ENCODE peak calls at places on chromosomes 11 and 22, in eight cellular contexts. One of them, this sample, is unnamed.

GRCh38 chr22:47030143-47030641 is 267.7 kb downstream of the TBC1D22A start:
- DNase-seq in heart left ventricle: no peak
- DNase-seq in sigmoid colon: peak
- DNase-seq in tibial nerve: no peak
- DNase-seq in right lobe of liver: no peak
- DNase-seq in K562: no peak
- DNase-seq in body of pancreas: no peak
- DNase-seq in transverse colon: no peak
- DNase-seq in this sample: no peak

GRCh38 chr11:1475841-1476240 is 10.7 kb downstream of the MOB2 start:
- DNase-seq in transverse colon: no peak
- DNase-seq in K562: no peak
- DNase-seq in right lobe of liver: no peak
- DNase-seq in tibial nerve: no peak
- DNase-seq in heart left ventricle: no peak
- DNase-seq in body of pancreas: peak
- DNase-seq in sigmoid colon: peak
- DNase-seq in this sample: no peak

GRCh38 chr11:73538381-73538872 is 59.5 kb downstream of the FAM168A start:
- DNase-seq in sigmoid colon: no peak
- DNase-seq in right lobe of liver: no peak
- DNase-seq in transverse colon: no peak
- DNase-seq in body of pancreas: no peak
- DNase-seq in tibial nerve: no peak
- DNase-seq in K562: no peak
- DNase-seq in heart left ventricle: no peak
- DNase-seq in this sample: no peak

GRCh38 chr22:28810839-28811491 is 10.6 kb upstream of the XBP1 start:
- DNase-seq in right lobe of liver: no peak
- DNase-seq in tibial nerve: no peak
- DNase-seq in body of pancreas: no peak
- DNase-seq in K562: no peak
- DNase-seq in transverse colon: no peak
- DNase-seq in sigmoid colon: no peak
- DNase-seq in heart left ventricle: no peak
- DNase-seq in this sample: no peak

GRCh38 chr11:117878314-117878938 is 2.0 kb upstream of the FXYD6 start:
- DNase-seq in K562: no peak
- DNase-seq in tibial nerve: no peak
- DNase-seq in heart left ventricle: no peak
- DNase-seq in right lobe of liver: no peak
- DNase-seq in transverse colon: no peak
- DNase-seq in body of pancreas: no peak
- DNase-seq in sigmoid colon: no peak
- DNase-seq in this sample: no peak

GRCh38 chr11:43693731-43694130 is 13.2 kb downstream of the HSD17B12 start:
- DNase-seq in sigmoid colon: no peak
- DNase-seq in right lobe of liver: no peak
- DNase-seq in tibial nerve: no peak
- DNase-seq in K562: peak
- DNase-seq in transverse colon: no peak
- DNase-seq in heart left ventricle: no peak
- DNase-seq in body of pancreas: no peak
- DNase-seq in this sample: no peak

GRCh38 chr22:39110631-39111561 is 13.9 kb downstream of the APOBEC3H start:
- DNase-seq in right lobe of liver: no peak
- DNase-seq in transverse colon: no peak
- DNase-seq in tibial nerve: no peak
- DNase-seq in body of pancreas: no peak
- DNase-seq in K562: no peak
- DNase-seq in sigmoid colon: no peak
- DNase-seq in heart left ventricle: no peak
- DNase-seq in this sample: no peak

GRCh38 chr22:43000441-43001175 is 14.3 kb downstream of the PACSIN2 start:
- DNase-seq in right lobe of liver: no peak
- DNase-seq in transverse colon: no peak
- DNase-seq in tibial nerve: no peak
- DNase-seq in K562: no peak
- DNase-seq in body of pancreas: no peak
- DNase-seq in sigmoid colon: peak
- DNase-seq in heart left ventricle: no peak
- DNase-seq in this sample: no peak

GRCh38 chr22:41688365-41689211 is at the start of gene SNU13:
- DNase-seq in body of pancreas: peak
- DNase-seq in sigmoid colon: peak
- DNase-seq in right lobe of liver: peak
- DNase-seq in K562: peak
- DNase-seq in heart left ventricle: peak
- DNase-seq in tibial nerve: peak
- DNase-seq in transverse colon: peak
- DNase-seq in this sample: peak

GRCh38 chr11:107140988-107141387 is 122.7 kb upstream of the GUCY1A2 start:
- DNase-seq in body of pancreas: no peak
- DNase-seq in tibial nerve: no peak
- DNase-seq in sigmoid colon: no peak
- DNase-seq in right lobe of liver: no peak
- DNase-seq in transverse colon: no peak
- DNase-seq in heart left ventricle: no peak
- DNase-seq in K562: no peak
- DNase-seq in this sample: no peak

GRCh38 chr11:112321521-112322172 is 61.0 kb upstream of the PLET1 start:
- DNase-seq in K562: no peak
- DNase-seq in heart left ventricle: peak
- DNase-seq in tibial nerve: no peak
- DNase-seq in sigmoid colon: no peak
- DNase-seq in right lobe of liver: peak
- DNase-seq in body of pancreas: peak
- DNase-seq in transverse colon: peak
- DNase-seq in this sample: peak

GRCh38 chr11:112318193-112318592 is 57.5 kb upstream of the PLET1 start:
- DNase-seq in heart left ventricle: no peak
- DNase-seq in transverse colon: no peak
- DNase-seq in tibial nerve: no peak
- DNase-seq in sigmoid colon: no peak
- DNase-seq in right lobe of liver: no peak
- DNase-seq in body of pancreas: no peak
- DNase-seq in K562: peak
- DNase-seq in this sample: no peak

GRCh38 chr11:112320668-112321067 is 60.0 kb upstream of the PLET1 start:
- DNase-seq in transverse colon: peak
- DNase-seq in tibial nerve: peak
- DNase-seq in heart left ventricle: peak
- DNase-seq in K562: peak
- DNase-seq in right lobe of liver: peak
- DNase-seq in sigmoid colon: peak
- DNase-seq in body of pancreas: peak
- DNase-seq in this sample: peak

GRCh38 chr11:112318661-112319060 is 58.0 kb upstream of the PLET1 start:
- DNase-seq in right lobe of liver: no peak
- DNase-seq in K562: no peak
- DNase-seq in tibial nerve: no peak
- DNase-seq in heart left ventricle: no peak
- DNase-seq in sigmoid colon: no peak
- DNase-seq in body of pancreas: no peak
- DNase-seq in transverse colon: no peak
- DNase-seq in this sample: no peak

DNA sequence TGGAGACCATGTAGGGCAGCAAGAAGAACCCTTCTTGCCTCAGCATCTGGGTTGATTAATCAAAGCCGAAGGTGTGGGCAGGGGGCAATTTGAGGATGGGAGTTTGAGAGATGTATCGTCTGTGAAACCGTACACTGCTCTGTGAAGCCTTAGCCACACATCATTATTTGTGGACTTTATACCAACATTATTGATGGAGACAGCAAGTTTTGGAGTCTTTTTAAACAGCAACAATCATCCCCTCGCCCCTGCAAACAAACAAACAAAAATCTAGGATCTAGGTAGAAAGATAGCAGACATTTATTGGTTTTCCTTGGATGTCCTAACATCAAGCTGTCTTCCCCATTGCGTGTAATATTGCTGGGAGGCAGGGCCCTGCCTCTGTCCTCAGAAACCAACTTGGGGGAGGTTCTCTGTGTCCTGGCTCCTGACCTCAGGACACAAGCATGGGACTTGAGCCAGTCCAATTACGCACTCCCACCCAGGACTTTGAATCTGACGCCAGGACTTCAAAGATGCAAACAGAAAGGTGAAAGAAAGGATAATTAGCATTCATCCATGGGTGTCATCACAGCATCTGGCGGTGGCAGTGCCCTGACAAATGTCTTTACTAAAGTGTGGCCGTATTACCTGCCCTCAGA is 61.6 kb upstream of the PLET1 start:
- DNase-seq in transverse colon: no peak
- DNase-seq in sigmoid colon: no peak
- DNase-seq in body of pancreas: no peak
- DNase-seq in tibial nerve: no peak
- DNase-seq in heart left ventricle: no peak
- DNase-seq in K562: no peak
- DNase-seq in right lobe of liver: peak
- DNase-seq in this sample: no peak
- TF ChIP-seq CTCF in transverse colon: no peak
- TF ChIP-seq CTCF in sigmoid colon: no peak
- TF ChIP-seq CTCF in body of pancreas: no peak
- TF ChIP-seq CTCF in tibial nerve: no peak
- TF ChIP-seq CTCF in heart left ventricle: no peak
- TF ChIP-seq CTCF in K562: no peak
- TF ChIP-seq CTCF in right lobe of liver: no peak
- TF ChIP-seq CTCF in this sample: no peak

DNA sequence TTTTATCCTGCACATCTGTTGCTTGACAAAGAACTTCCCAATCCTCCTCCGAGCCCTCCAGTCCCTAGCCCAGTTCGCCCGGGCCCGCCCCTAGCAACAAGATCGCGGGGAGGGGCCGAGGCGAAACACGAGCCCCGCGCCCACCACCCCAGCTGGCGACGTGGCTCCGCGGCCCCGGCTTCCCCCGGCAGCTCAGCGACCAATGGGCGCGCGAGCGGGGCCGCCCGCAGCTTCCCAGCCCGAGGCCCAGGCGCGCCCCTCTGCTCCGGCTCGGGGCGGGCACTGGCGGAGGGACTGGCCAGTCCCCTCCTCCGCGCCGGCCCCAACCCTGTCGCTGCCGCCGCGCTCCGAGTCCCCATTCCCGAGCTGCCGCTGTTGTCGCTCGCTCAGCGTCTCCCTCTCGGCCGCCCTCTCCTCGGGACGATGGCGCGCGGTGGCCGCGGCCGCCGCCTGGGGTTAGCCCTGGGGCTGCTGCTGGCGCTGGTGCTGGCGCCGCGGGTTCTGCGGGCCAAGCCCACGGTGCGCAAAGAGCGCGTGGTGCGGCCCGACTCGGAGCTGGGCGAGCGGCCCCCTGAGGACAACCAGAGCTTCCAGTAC is at the start of gene RCN1:
- DNase-seq in transverse colon: peak
- DNase-seq in sigmoid colon: peak
- DNase-seq in K562: peak
- DNase-seq in body of pancreas: peak
- DNase-seq in right lobe of liver: peak
- DNase-seq in tibial nerve: peak
- DNase-seq in heart left ventricle: peak
- DNase-seq in this sample: peak
- TF ChIP-seq POLR2A in transverse colon: peak
- TF ChIP-seq POLR2A in sigmoid colon: no peak
- TF ChIP-seq POLR2A in K562: peak
- TF ChIP-seq POLR2A in body of pancreas: peak
- TF ChIP-seq POLR2A in right lobe of liver: peak
- TF ChIP-seq POLR2A in tibial nerve: no peak
- TF ChIP-seq POLR2A in heart left ventricle: peak
- TF ChIP-seq POLR2A in this sample: no peak

DNA sequence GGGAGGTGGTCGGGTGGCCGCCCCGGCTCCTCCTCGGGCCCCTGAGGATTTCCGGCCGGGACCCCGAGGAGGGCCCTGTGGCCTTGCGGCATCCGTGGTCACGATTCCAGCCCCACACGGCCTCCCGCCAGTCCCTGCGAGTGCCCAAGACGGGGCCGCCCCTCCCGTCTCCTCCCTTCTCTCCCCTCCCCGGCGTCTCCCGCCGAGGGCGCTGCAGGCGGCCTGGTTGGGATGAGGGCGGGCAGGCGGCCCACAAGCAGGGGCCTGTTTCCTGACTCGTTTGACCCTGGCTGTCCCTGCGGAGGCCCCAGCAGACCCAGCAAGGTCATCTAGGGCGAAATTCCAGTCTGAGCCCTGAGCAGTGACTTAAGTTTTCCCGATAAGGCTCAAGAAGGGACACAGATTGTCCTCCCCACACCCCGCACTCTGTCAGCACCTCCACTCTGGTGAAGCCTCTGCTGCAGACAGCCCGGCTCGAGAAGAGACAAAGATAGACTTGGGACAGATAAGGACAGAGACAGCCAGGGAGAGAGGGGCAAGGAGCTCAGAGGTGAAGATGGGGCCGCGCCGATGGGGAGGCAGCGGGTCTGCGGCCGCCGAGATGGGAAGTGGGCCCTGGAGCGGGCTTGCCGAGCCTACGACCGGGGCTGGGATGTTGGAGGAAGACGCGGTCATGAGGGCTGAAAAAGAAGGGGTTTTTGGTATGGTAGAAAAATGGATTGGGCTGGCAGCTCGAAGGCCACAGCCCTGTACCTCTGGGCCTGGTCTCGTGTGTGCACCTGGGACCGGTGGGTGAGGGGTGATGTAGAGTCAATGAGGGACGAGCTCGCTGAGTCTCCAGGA is 95.0 kb downstream of the SWAP70 start:
- DNase-seq in transverse colon: peak
- DNase-seq in right lobe of liver: peak
- DNase-seq in K562: peak
- DNase-seq in body of pancreas: peak
- DNase-seq in heart left ventricle: peak
- DNase-seq in sigmoid colon: peak
- DNase-seq in tibial nerve: peak
- DNase-seq in this sample: peak
- TF ChIP-seq CTCF in transverse colon: no peak
- TF ChIP-seq CTCF in right lobe of liver: no peak
- TF ChIP-seq CTCF in K562: peak
- TF ChIP-seq CTCF in body of pancreas: no peak
- TF ChIP-seq CTCF in heart left ventricle: no peak
- TF ChIP-seq CTCF in sigmoid colon: no peak
- TF ChIP-seq CTCF in tibial nerve: no peak
- TF ChIP-seq CTCF in this sample: no peak

DNA sequence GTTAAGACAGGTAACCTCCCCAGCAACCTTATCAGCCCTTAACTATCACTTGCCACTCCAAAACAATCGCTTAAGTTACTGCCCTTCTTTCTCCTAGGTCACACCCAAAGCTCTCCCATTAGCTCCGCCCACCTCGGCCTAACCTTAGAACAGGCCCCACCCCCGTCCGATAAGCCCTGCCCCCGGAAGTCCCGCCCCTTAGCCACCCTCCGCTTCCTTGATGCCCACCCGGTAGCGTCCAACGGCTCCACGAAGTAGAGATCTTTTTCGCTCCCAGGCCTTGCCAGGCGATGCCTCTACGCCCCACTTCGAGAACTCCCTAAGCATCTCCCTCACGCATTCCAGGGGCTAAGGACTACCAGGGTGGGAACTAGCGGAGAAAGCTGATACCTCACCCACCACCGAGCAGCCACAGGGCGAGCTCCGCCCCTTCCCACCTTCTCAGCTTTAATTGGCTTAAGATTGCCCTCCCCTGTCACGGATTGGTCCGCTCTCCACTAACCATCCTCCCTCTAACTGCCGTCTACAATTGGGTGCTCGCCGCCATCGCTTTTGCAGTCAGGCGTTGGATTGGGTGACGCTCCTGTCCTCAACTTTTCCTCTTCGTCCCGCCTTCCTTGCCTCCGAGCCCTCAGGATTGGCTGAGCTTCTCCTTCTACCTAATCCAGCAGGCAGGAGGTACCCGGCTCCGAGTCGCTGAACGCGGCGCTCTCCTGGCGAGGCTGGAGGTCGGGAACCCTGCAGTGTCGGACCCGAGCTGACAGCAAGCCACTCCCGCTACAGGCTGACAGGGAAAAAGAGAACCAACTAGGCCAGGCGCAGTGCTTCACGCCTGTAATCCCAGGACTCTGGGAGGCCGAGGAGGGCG is at the start of gene ZBTB3:
- DNase-seq in K562: peak
- DNase-seq in heart left ventricle: peak
- DNase-seq in body of pancreas: peak
- DNase-seq in tibial nerve: peak
- DNase-seq in sigmoid colon: peak
- DNase-seq in right lobe of liver: peak
- DNase-seq in transverse colon: peak
- DNase-seq in this sample: peak
- TF ChIP-seq POLR2A in K562: peak
- TF ChIP-seq POLR2A in heart left ventricle: peak
- TF ChIP-seq POLR2A in body of pancreas: peak
- TF ChIP-seq POLR2A in tibial nerve: peak
- TF ChIP-seq POLR2A in sigmoid colon: peak
- TF ChIP-seq POLR2A in right lobe of liver: peak
- TF ChIP-seq POLR2A in transverse colon: peak
- TF ChIP-seq POLR2A in this sample: peak